ENCODE peak calls at places on chromosomes 2 and 18, in four cellular contexts. Q is prostate gland, B is DND-41, M is breast epithelium. J is an unnamed sample. For H3K9me3, the result is how much of the 10 kb centered on the place peaks cover.

GRCh38 chr2:150389487-150389886 is 98.0 kb downstream of the RND3 start:
- DNase-seq in Q (no peak), B (no peak), M (no peak), J (no peak)

GRCh38 chr18:69400976-69401474 is 337 bp downstream of the DOK6 start:
- DNase-seq in Q (no peak), B (no peak), M (peak), J (no peak)

GRCh38 chr18:21453512-21453862 is 147.0 kb downstream of the ESCO1 start:
- DNase-seq in Q (no peak), B (no peak), M (no peak), J (no peak)

GRCh38 chr2:168635065-168635577 is 167.3 kb upstream of the NOSTRIN start:
- DNase-seq in Q (no peak), B (no peak), M (no peak), J (no peak)

GRCh38 chr2:150944315-150944714 is 317.3 kb downstream of the RBM43 start:
- DNase-seq in Q (no peak), B (no peak), M (no peak), J (no peak)

GRCh38 chr2:164839914-164840457 is 1.6 kb downstream of the COBLL1 start:
- DNase-seq in Q (peak), B (no peak), M (no peak), J (no peak)

GRCh38 chr2:231612199-231613053 is 19.8 kb downstream of the TEX44 start:
- DNase-seq in Q (peak), B (peak), M (peak), J (peak)

GRCh38 chr2:1628893-1629292 is 115.4 kb downstream of the PXDN start:
- DNase-seq in Q (peak), B (no peak), M (no peak), J (no peak)

GRCh38 chr2:112728384-112729175 is 7.8 kb downstream of the NT5DC4 start:
- DNase-seq in Q (no peak), B (no peak), M (no peak), J (no peak)

GRCh38 chr2:126748188-126748760 is 92.3 kb downstream of the GYPC start:
- DNase-seq in Q (no peak), B (no peak), M (no peak), J (peak)

GRCh38 chr2:175062787-175063585 is 57.8 kb upstream of the CHN1 start:
- DNase-seq in Q (no peak), B (peak), M (no peak), J (no peak)

GRCh38 chr18:55510809-55511208 is 77.2 kb downstream of the TCF4 start:
- DNase-seq in Q (no peak), B (no peak), M (no peak), J (no peak)

GRCh38 chr2:169714699-169715098 is 18.9 kb upstream of the KLHL23 start:
- DNase-seq in Q (no peak), B (no peak), M (no peak), J (no peak)

GRCh38 chr2:159185401-159186130 is 100.9 kb downstream of the WDSUB1 start:
- DNase-seq in Q (no peak), B (peak), M (no peak), J (no peak)

GRCh38 chr2:73984203-73984921 is at the start of gene TET3:
- DNase-seq in Q (peak), B (no peak), M (no peak), J (peak)

GRCh38 chr2:241841181-241842066 is 17.3 kb downstream of the PDCD1 start:
- DNase-seq in Q (no peak), B (no peak), M (no peak), J (no peak)

GRCh38 chr18:35114305-35114704 is 73.1 kb downstream of the MAPRE2 start:
- DNase-seq in Q (no peak), B (no peak), M (no peak), J (no peak)

GRCh38 chr2:217795706-217796465 is 206.9 kb downstream of the TNS1 start:
- DNase-seq in Q (no peak), B (no peak), M (no peak), J (peak)

GRCh38 chr2:33134086-33134763 is 187.5 kb downstream of the LTBP1 start:
- DNase-seq in Q (peak), B (no peak), M (no peak), J (no peak)

GRCh38 chr2:157338013-157338412 is 12.4 kb upstream of the ERMN start:
- DNase-seq in Q (no peak), B (no peak), M (no peak), J (no peak)

GRCh38 chr2:215499330-215499729 is 63.5 kb upstream of the FN1 start:
- DNase-seq in Q (no peak), B (no peak), M (no peak), J (no peak)

GRCh38 chr2:207767461-207768167 is 2.1 kb downstream of the FZD5 start:
- DNase-seq in Q (peak), B (no peak), M (no peak), J (no peak)

GRCh38 chr2:45968946-45969584 is 317.6 kb downstream of the PRKCE start:
- DNase-seq in Q (no peak), B (no peak), M (no peak), J (no peak)

GRCh38 chr2:9950521-9951271 is 797 bp upstream of the GRHL1 start:
- DNase-seq in Q (no peak), B (peak), M (no peak), J (no peak)

GRCh38 chr18:27695509-27695908 is 481.4 kb downstream of the CDH2 start:
- DNase-seq in Q (no peak), B (no peak), M (no peak), J (no peak)

GRCh38 chr18:55863876-55864275 is 275.9 kb upstream of the TCF4 start:
- DNase-seq in Q (no peak), B (no peak), M (no peak), J (no peak)

GRCh38 chr2:164257794-164258193 is 363.5 kb downstream of the GRB14 start:
- DNase-seq in Q (no peak), B (no peak), M (no peak), J (no peak)

GRCh38 chr18:46411862-46412690 is 244.9 kb downstream of the LOXHD1 start:
- DNase-seq in Q (no peak), B (no peak), M (no peak), J (no peak)

GRCh38 chr18:36662000-36662399 is 166.8 kb downstream of the TPGS2 start:
- DNase-seq in Q (no peak), B (no peak), M (no peak), J (no peak)

GRCh38 chr2:111946294-111947114 is 48.1 kb downstream of the MERTK start:
- DNase-seq in Q (peak), B (no peak), M (no peak), J (no peak)

GRCh38 chr18:58578835-58579560 is 49.9 kb downstream of the ALPK2 start:
- DNase-seq in Q (no peak), B (no peak), M (no peak), J (no peak)

GRCh38 chr2:240013343-240013742 is 11.8 kb downstream of the NDUFA10 start:
- DNase-seq in Q (no peak), B (no peak), M (no peak), J (no peak)
- TF ChIP-seq CTCF in Q (no peak), B (peak), M (peak), J (no peak)

GRCh38 chr2:110104025-110104771 is 11.4 kb downstream of the MALL start:
- DNase-seq in Q (no peak), B (no peak), M (no peak), J (no peak)

GRCh38 chr2:110105183-110105582 is 10.4 kb downstream of the MALL start:
- DNase-seq in Q (no peak), B (no peak), M (no peak), J (no peak)

GRCh38 chr2:110105608-110106467 is 9.8 kb downstream of the MALL start:
- DNase-seq in Q (peak), B (no peak), M (no peak), J (no peak)

GRCh38 chr2:110106642-110107041 is 9.0 kb downstream of the MALL start:
- DNase-seq in Q (peak), B (no peak), M (no peak), J (no peak)

DNA sequence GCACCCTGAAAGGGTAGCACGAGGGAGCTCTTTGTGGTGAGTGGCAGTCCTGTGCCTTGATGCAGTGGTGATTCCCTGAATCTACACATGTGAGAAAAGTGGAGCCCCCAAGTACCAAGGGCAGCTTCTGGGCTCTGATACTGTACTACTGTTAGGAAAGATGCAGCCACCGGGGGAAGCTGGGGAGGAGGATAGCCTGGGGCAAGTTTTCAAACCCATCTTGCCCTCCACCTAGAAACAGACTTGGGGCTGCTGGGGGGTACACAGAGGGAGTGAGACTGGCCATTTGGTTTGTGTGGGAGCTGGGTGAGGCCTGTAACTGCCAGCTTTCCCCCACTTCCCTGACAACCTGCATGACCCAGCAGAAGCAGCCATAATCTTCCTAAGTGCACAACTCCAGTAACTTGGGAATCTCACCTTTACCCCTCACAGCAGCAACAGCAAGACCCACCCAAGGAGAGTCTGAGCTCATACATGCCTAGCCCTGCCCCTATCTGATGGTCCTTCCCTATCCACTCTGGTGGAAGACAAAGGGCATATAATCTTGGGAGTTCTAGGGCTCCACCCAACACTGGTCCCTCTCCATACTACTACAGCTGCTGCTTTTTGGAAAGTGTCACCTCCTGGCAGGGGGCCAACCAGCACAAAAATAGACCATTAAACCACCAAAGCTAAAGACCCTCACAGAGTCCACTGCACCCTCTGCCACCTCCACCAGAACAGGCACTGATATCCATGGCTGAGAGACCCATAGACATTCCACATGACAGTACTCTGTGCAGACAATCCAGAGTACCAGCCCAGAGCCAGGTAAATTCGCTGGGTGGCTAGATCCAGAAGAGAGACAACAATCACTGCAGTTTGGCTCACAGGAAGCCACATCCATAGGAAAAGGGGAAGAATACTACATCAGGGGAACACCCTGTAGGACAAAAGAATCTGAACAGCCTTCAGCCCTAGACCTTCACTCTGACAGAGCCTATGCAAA is 8.2 kb downstream of the MALL start:
- DNase-seq in Q (no peak), B (no peak), M (no peak), J (no peak)
- H3K4me3 ChIP-seq in Q (no peak), B (no peak), M (no peak), J (no peak)

GRCh38 chr2:95381212-95382127 is 21.0 kb upstream of the FAHD2A start:
- DNase-seq in Q (no peak), B (no peak), M (peak), J (no peak)
- H3K9me3 ChIP-seq in Q (under half), B (under half), M (under half), J (under half)

DNA sequence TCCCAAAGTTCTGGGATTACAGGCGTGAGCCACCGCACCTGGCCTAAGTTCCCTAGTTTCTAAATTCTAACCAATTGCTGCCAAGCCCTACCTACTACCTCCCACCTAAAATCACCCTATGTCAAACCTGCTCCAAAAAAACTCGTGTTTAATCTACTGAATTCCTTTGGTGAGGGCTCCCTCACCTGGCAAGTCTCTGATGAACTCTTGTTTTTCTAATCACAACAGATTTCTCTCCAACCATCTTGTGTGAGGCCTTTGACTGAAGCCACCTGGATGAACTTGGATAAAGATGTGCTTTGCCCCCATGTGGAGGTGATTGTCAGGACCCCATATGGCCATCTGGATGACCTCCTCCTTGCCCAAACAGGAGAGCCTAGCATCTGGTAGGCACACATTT is 17.4 kb upstream of the SLC35G4 start:
- DNase-seq in Q (no peak), B (peak), M (no peak), J (no peak)
- TF ChIP-seq CTCF in Q (no peak), B (peak), M (no peak), J (no peak)

GRCh38 chr18:13216732-13217465 is 1.7 kb upstream of the LDLRAD4 start:
- DNase-seq in Q (no peak), B (peak), M (no peak), J (peak)
- H3K4me3 ChIP-seq in Q (peak), B (peak), M (peak), J (peak)

GRCh38 chr2:67156796-67157195 is 240.3 kb upstream of the ETAA1 start:
- DNase-seq in Q (no peak), B (no peak), M (no peak), J (no peak)
- H3K9me3 ChIP-seq in Q (under half), B (under half), M (under half), J (under half)

J was measured in CD8-positive, alpha-beta T cell.